ENCODE peak calls at places on chromosomes 3 and 15, in nine cellular contexts. Y is T1000; A is activated naive CD4-positive, alpha-beta T cell; E is activated CD4-positive, alpha-beta T cell treated with anti-CD3 and anti-CD28 coated beads, Interleukin-2, amount 50 U/mL, for 1 hour; M is glutamatergic neuron; I is foreskin keratinocyte; R is Calu3; L is activated naive CD8-positive, alpha-beta T cell treated with anti-CD3 and anti-CD28 coated beads, Interleukin-2, amount 50 U/mL, for 16 hours; O is posterior cingulate gyrus. P is an unnamed sample.

GRCh38 chr15:58746174-58746573 is 3.3 kb downstream of the ADAM10 start:
- DNase-seq in Y (no peak), A (no peak), E (no peak), M (no peak), I (no peak), R (no peak), L (no peak), O (no peak), P (no peak)

GRCh38 chr3:134018406-134018805 is 11.3 kb downstream of the SLCO2A1 start:
- DNase-seq in Y (no peak), A (no peak), E (no peak), M (no peak), I (no peak), R (no peak), L (no peak), O (no peak), P (no peak)

GRCh38 chr15:40369474-40369869 is 11.5 kb downstream of the DISP2 start:
- DNase-seq in Y (no peak), A (no peak), E (no peak), M (no peak), I (no peak), R (no peak), L (no peak), O (no peak), P (no peak)

GRCh38 chr3:134232146-134232545 is 18.5 kb downstream of the RYK start:
- DNase-seq in Y (no peak), A (no peak), E (no peak), M (no peak), I (no peak), R (no peak), L (no peak), O (no peak), P (no peak)

GRCh38 chr3:79872483-79872882 is 104.7 kb upstream of the ROBO1 start:
- DNase-seq in Y (no peak), A (no peak), E (no peak), M (no peak), I (peak; percentile 44), R (peak; percentile 4), L (no peak), O (no peak), P (no peak)

GRCh38 chr3:195802261-195802701 is 9.4 kb downstream of the MUC4 start:
- DNase-seq in Y (no peak), A (no peak), E (no peak), M (no peak), I (no peak), R (no peak), L (no peak), O (no peak), P (no peak)

GRCh38 chr15:51692154-51692553 is 10.9 kb downstream of the SCG3 start:
- DNase-seq in Y (no peak), A (no peak), E (no peak), M (no peak), I (no peak), R (no peak), L (no peak), O (no peak), P (no peak)

GRCh38 chr15:76196949-76197315 is 114.3 kb downstream of the ETFA start:
- DNase-seq in Y (peak; percentile 59), A (no peak), E (no peak), M (no peak), I (no peak), R (no peak), L (no peak), O (peak; percentile 45), P (peak; percentile 69)

GRCh38 chr3:134666466-134666865 is 15.6 kb upstream of the KY start:
- DNase-seq in Y (peak; percentile 50), A (no peak), E (no peak), M (no peak), I (peak; percentile 30), R (no peak), L (no peak), O (no peak), P (no peak)

GRCh38 chr3:154795582-154795981 is 284.5 kb upstream of the MME start:
- DNase-seq in Y (peak; percentile 25), A (no peak), E (no peak), M (no peak), I (peak; percentile 99), R (no peak), L (no peak), O (no peak), P (no peak)

GRCh38 chr3:72982653-72983366 is 13.8 kb upstream of the PPP4R2 start:
- DNase-seq in Y (no peak), A (no peak), E (no peak), M (no peak), I (no peak), R (no peak), L (no peak), O (no peak), P (no peak)

GRCh38 chr3:5186089-5186853 is 1.2 kb upstream of the EDEM1 start:
- DNase-seq in Y (no peak), A (no peak), E (no peak), M (no peak), I (no peak), R (no peak), L (no peak), O (no peak), P (no peak)

GRCh38 chr3:172305552-172305951 is 142.7 kb downstream of the GHSR start:
- DNase-seq in Y (no peak), A (no peak), E (no peak), M (no peak), I (peak; percentile 85), R (peak; percentile 66), L (no peak), O (no peak), P (no peak)

GRCh38 chr15:68224546-68225250 is 4.8 kb downstream of the CLN6 start:
- DNase-seq in Y (no peak), A (no peak), E (no peak), M (no peak), I (no peak), R (no peak), L (no peak), O (no peak), P (no peak)

GRCh38 chr15:45180648-45181436 is 6.9 kb downstream of the SHF start:
- DNase-seq in Y (no peak), A (no peak), E (no peak), M (no peak), I (no peak), R (no peak), L (no peak), O (no peak), P (no peak)

GRCh38 chr3:57706462-57706861 is 13.6 kb upstream of the DENND6A start:
- DNase-seq in Y (peak; percentile 16), A (no peak), E (no peak), M (no peak), I (peak; percentile 97), R (peak; percentile 21), L (no peak), O (no peak), P (no peak)

GRCh38 chr3:14740983-14741382 is 66.0 kb downstream of the C3orf20 start:
- DNase-seq in Y (no peak), A (no peak), E (no peak), M (no peak), I (no peak), R (no peak), L (no peak), O (no peak), P (no peak)

GRCh38 chr15:23912191-23912590 is 225.1 kb upstream of the NDN start:
- DNase-seq in Y (no peak), A (no peak), E (no peak), M (peak; percentile 88), I (no peak), R (no peak), L (no peak), O (no peak), P (no peak)

GRCh38 chr3:30259730-30260129 is 346.7 kb upstream of the TGFBR2 start:
- DNase-seq in Y (no peak), A (no peak), E (no peak), M (no peak), I (no peak), R (no peak), L (no peak), O (no peak), P (no peak)

GRCh38 chr3:195204360-195205166 is 66.4 kb downstream of the XXYLT1 start:
- DNase-seq in Y (no peak), A (no peak), E (no peak), M (no peak), I (no peak), R (no peak), L (no peak), O (no peak), P (no peak)

GRCh38 chr3:152738656-152739055 is 96.3 kb upstream of the P2RY1 start:
- DNase-seq in Y (no peak), A (no peak), E (no peak), M (no peak), I (no peak), R (no peak), L (no peak), O (no peak), P (no peak)

GRCh38 chr3:134600166-134600670 is 50.6 kb downstream of the KY start:
- DNase-seq in Y (no peak), A (no peak), E (no peak), M (no peak), I (no peak), R (no peak), L (no peak), O (no peak), P (no peak)

GRCh38 chr15:39596358-39597051 is 15.6 kb downstream of the THBS1 start:
- DNase-seq in Y (no peak), A (no peak), E (no peak), M (no peak), I (peak; percentile 82), R (no peak), L (no peak), O (no peak), P (no peak)

GRCh38 chr3:114104414-114104813 is 47.9 kb downstream of the QTRT2 start:
- DNase-seq in Y (no peak), A (no peak), E (no peak), M (no peak), I (peak; percentile 28), R (no peak), L (no peak), O (no peak), P (no peak)

GRCh38 chr3:189342811-189343210 is 171.0 kb downstream of the TPRG1 start:
- DNase-seq in Y (no peak), A (no peak), E (no peak), M (no peak), I (no peak), R (no peak), L (no peak), O (no peak), P (no peak)

GRCh38 chr3:141390747-141391146 is 22.4 kb downstream of the ZBTB38 start:
- DNase-seq in Y (no peak), A (no peak), E (no peak), M (no peak), I (no peak), R (no peak), L (no peak), O (no peak), P (no peak)

GRCh38 chr3:127831723-127832172 is 9.4 kb upstream of the MGLL start:
- DNase-seq in Y (no peak), A (no peak), E (no peak), M (peak; percentile 58), I (no peak), R (peak; percentile 90), L (no peak), O (no peak), P (no peak)

GRCh38 chr3:23900744-23901143 is 16.0 kb downstream of the NKIRAS1 start:
- DNase-seq in Y (no peak), A (no peak), E (no peak), M (no peak), I (no peak), R (no peak), L (no peak), O (no peak), P (no peak)

GRCh38 chr3:149473314-149473990 is 1.0 kb upstream of the TM4SF4 start:
- DNase-seq in Y (peak; percentile 44), A (no peak), E (no peak), M (no peak), I (peak; percentile 70), R (peak; percentile 93), L (no peak), O (no peak), P (no peak)

GRCh38 chr3:31321620-31322019 is 211.1 kb upstream of the STT3B start:
- DNase-seq in Y (no peak), A (no peak), E (no peak), M (no peak), I (no peak), R (no peak), L (no peak), O (no peak), P (no peak)

GRCh38 chr3:194328080-194328571 is 23.0 kb downstream of the CPN2 start:
- DNase-seq in Y (no peak), A (no peak), E (no peak), M (peak; percentile 48), I (peak; percentile 86), R (peak; percentile 60), L (no peak), O (no peak), P (no peak)

P was measured in midbrain.